ENCODE peak calls at places on chromosome 16, in five cellular contexts. Y, S, D, K and B are unnamed samples.

GRCh38 chr16:49811630-49812334 is 44.1 kb downstream of the ZNF423 start:
- DNase-seq in Y (no peak), S (peak; percentile 47), D (no peak), K (no peak), B (no peak)

GRCh38 chr16:59259074-59259963 is 525.2 kb upstream of the GOT2 start:
- DNase-seq in Y (no peak), S (no peak), D (no peak), K (no peak), B (peak; percentile 53)

GRCh38 chr16:10828851-10829331 is 10.3 kb upstream of the TVP23A start:
- DNase-seq in Y (no peak), S (no peak), D (peak; percentile 35), K (peak; percentile 83), B (no peak)

GRCh38 chr16:22191966-22192260 is 14.2 kb upstream of the EEF2K start:
- DNase-seq in Y (no peak), S (no peak), D (peak; percentile 40), K (no peak), B (peak; percentile 50)

GRCh38 chr16:4847774-4848587 is 700 bp downstream of the UBN1 start:
- DNase-seq in Y (peak; percentile 45), S (peak; percentile 57), D (peak; percentile 28), K (no peak), B (no peak)

GRCh38 chr16:29308644-29309546 is 97.6 kb downstream of the NPIPB11 start:
- DNase-seq in Y (no peak), S (no peak), D (no peak), K (no peak), B (no peak)

GRCh38 chr16:27347930-27348685 is 34.3 kb downstream of the IL4R start:
- DNase-seq in Y (no peak), S (no peak), D (no peak), K (no peak), B (no peak)

GRCh38 chr16:70412385-70412784 is 26.5 kb downstream of the ST3GAL2 start:
- DNase-seq in Y (no peak), S (no peak), D (no peak), K (no peak), B (no peak)

GRCh38 chr16:51131619-51132018 is 19.5 kb downstream of the SALL1 start:
- DNase-seq in Y (no peak), S (no peak), D (no peak), K (no peak), B (no peak)

GRCh38 chr16:55035037-55035436 is 104.4 kb downstream of the IRX5 start:
- DNase-seq in Y (peak; percentile 37), S (peak; percentile 62), D (no peak), K (no peak), B (no peak)

GRCh38 chr16:1108299-1109252 is 12.5 kb upstream of the C1QTNF8 start:
- DNase-seq in Y (no peak), S (no peak), D (no peak), K (no peak), B (no peak)

GRCh38 chr16:50368410-50369132 is at the start of gene BRD7:
- DNase-seq in Y (peak; percentile 54), S (peak; percentile 73), D (peak; percentile 43), K (no peak), B (peak; percentile 77)

GRCh38 chr16:8611886-8612595 is 9.5 kb upstream of the METTL22 start:
- DNase-seq in Y (no peak), S (no peak), D (no peak), K (no peak), B (no peak)

GRCh38 chr16:24826096-24826690 is 19.6 kb upstream of the SLC5A11 start:
- DNase-seq in Y (no peak), S (no peak), D (no peak), K (no peak), B (no peak)
- H3K27ac ChIP-seq in Y (no peak overlapping the region), S (no peak overlapping the region), D (no peak overlapping the region), K (no peak overlapping the region), B (no peak overlapping the region)

GRCh38 chr16:53356478-53357207 is 77.6 kb upstream of the RBL2 start:
- DNase-seq in Y (no peak), S (no peak), D (no peak), K (no peak), B (no peak)
- H3K4me3 ChIP-seq in Y (no peak overlapping the region), S (no peak overlapping the region), D (no peak overlapping the region), K (no peak overlapping the region), B (no peak overlapping the region)

GRCh38 chr16:15031179-15031578 is 24.7 kb downstream of the NTAN1 start:
- DNase-seq in Y (no peak), S (no peak), D (no peak), K (no peak), B (no peak)
- H3K27ac ChIP-seq in Y (no peak overlapping the region), S (no peak overlapping the region), D (peak overlapping the region; percentile 3), K (no peak overlapping the region), B (peak overlapping the region; percentile 15)

GRCh38 chr16:12901597-12902436 is at the start of gene SHISA9:
- DNase-seq in Y (no peak), S (peak; percentile 42), D (no peak), K (no peak), B (no peak)
- H3K4me3 ChIP-seq in Y (peak within 1 kb of the TSS; percentile 32), S (peak within 1 kb of the TSS; percentile 81), D (no peak within 1 kb of the TSS), K (peak within 1 kb of the TSS; percentile 56), B (no peak within 1 kb of the TSS)